ENCODE peak calls at places on chromosomes 1 and 21, in ten cellular contexts. E, A, X, W, N, Z, U, T, Q and C are unnamed samples.
A peak's percentile ranks its signal among the peaks of the same experiment; 100 is the strongest.

GRCh38 chr1:5297199-5297877 is 642.9 kb downstream of the AJAP1 start:
- DNase-seq in U (no peak), N (no peak), E (no peak), A (no peak), W (no peak), T (peak; percentile 47), Q (no peak), X (no peak), Z (no peak), C (no peak)

GRCh38 chr1:58964880-58965279 is 181.0 kb upstream of the JUN start:
- DNase-seq in A (no peak), E (no peak), X (no peak), N (no peak), Z (no peak), T (no peak), W (no peak), Q (peak; percentile 72), U (no peak), C (peak; percentile 83)

GRCh38 chr21:31098576-31099005 is 60.3 kb upstream of the KRTAP19-8 start:
- DNase-seq in W (peak; percentile 85), Q (peak; percentile 80), Z (peak; percentile 73), N (peak; percentile 69), U (no peak), A (peak; percentile 85), X (peak; percentile 70), E (peak; percentile 66), T (peak; percentile 80), C (peak; percentile 39)

GRCh38 chr1:234544094-234544579 is 65.2 kb upstream of the TARBP1 start:
- DNase-seq in Q (no peak), N (no peak), Z (no peak), E (peak; percentile 82), X (peak; percentile 53), W (no peak), U (peak; percentile 55), A (peak; percentile 77), T (peak; percentile 54), C (peak; percentile 100)

GRCh38 chr1:109931189-109931672 is 20.6 kb downstream of the CSF1 start:
- DNase-seq in T (peak; percentile 91), Q (peak; percentile 87), E (no peak), X (no peak), N (no peak), A (peak; percentile 30), Z (peak; percentile 93), U (no peak), W (peak; percentile 98), C (peak; percentile 92)

GRCh38 chr1:60655799-60656355 is 426.5 kb upstream of the NFIA start:
- DNase-seq in Q (no peak), A (no peak), X (no peak), Z (no peak), N (no peak), U (no peak), E (no peak), T (no peak), W (no peak), C (no peak)

GRCh38 chr21:35156293-35156976 is 107.3 kb upstream of the RUNX1 start:
- DNase-seq in N (no peak), W (no peak), Q (no peak), A (no peak), T (no peak), E (no peak), X (no peak), U (no peak), Z (no peak), C (no peak)

GRCh38 chr1:201021333-201022177 is 2.0 kb downstream of the KIF21B start:
- DNase-seq in E (peak; percentile 58), N (no peak), Q (no peak), A (no peak), Z (peak; percentile 74), U (no peak), X (no peak), W (no peak), T (no peak), C (no peak)

GRCh38 chr1:98201640-98202039 is 280.8 kb upstream of the DPYD start:
- DNase-seq in E (no peak), T (no peak), Z (no peak), A (no peak), W (peak; percentile 6), X (no peak), Q (no peak), N (no peak), U (no peak), C (peak; percentile 88)

GRCh38 chr21:15065381-15066230 is 806 bp upstream of the NRIP1 start:
- DNase-seq in Z (peak; percentile 74), N (peak; percentile 86), U (no peak), Q (peak; percentile 85), W (peak; percentile 53), A (peak; percentile 92), X (peak; percentile 63), T (peak; percentile 89), E (peak; percentile 73), C (peak; percentile 86)

GRCh38 chr1:175841613-175842234 is 98.3 kb upstream of the TNR start:
- DNase-seq in W (peak; percentile 33), Z (no peak), X (no peak), T (no peak), A (no peak), E (no peak), Q (no peak), N (no peak), U (no peak), C (no peak)

GRCh38 chr1:146046664-146047063 is 25.1 kb upstream of the HJV start:
- DNase-seq in Q (no peak), W (no peak), T (no peak), E (no peak), X (no peak), U (no peak), A (no peak), N (no peak), Z (no peak), C (no peak)

GRCh38 chr1:19481826-19482398 is 3.4 kb downstream of the CAPZB start:
- DNase-seq in X (no peak), A (no peak), N (no peak), W (no peak), T (no peak), E (no peak), U (no peak), Q (no peak), Z (peak; percentile 81), C (no peak)

GRCh38 chr1:1013922-1014617 is 773 bp downstream of the ISG15 start:
- DNase-seq in T (no peak), Z (peak; percentile 75), X (no peak), N (no peak), Q (no peak), W (no peak), A (no peak), E (no peak), U (no peak), C (no peak)

GRCh38 chr1:186662752-186663151 is 17.5 kb downstream of the PTGS2 start:
- DNase-seq in U (no peak), T (no peak), A (no peak), Q (no peak), W (no peak), N (no peak), Z (no peak), E (no peak), X (no peak), C (no peak)

GRCh38 chr1:10890391-10891073 is 94.1 kb upstream of the CASZ1 start:
- DNase-seq in U (no peak), Z (peak; percentile 68), Q (no peak), W (no peak), E (no peak), N (no peak), A (no peak), T (peak; percentile 24), X (no peak), C (no peak)

GRCh38 chr1:212225416-212225815 is 59.8 kb upstream of the PPP2R5A start:
- DNase-seq in Z (no peak), Q (no peak), E (no peak), A (no peak), T (no peak), W (no peak), N (no peak), U (no peak), X (no peak), C (no peak)

GRCh38 chr1:36114371-36114770 is 10.7 kb downstream of the COL8A2 start:
- DNase-seq in W (no peak), Z (peak; percentile 58), N (no peak), Q (no peak), T (no peak), X (no peak), A (no peak), U (no peak), E (no peak), C (no peak)

GRCh38 chr21:32073190-32073589 is 200.4 kb downstream of the HUNK start:
- DNase-seq in Z (no peak), Q (no peak), T (no peak), E (no peak), A (no peak), N (no peak), U (no peak), W (no peak), X (no peak), C (no peak)

GRCh38 chr1:214234635-214235025 is 46.3 kb upstream of the SMYD2 start:
- DNase-seq in W (no peak), A (no peak), Q (no peak), E (no peak), T (no peak), Z (no peak), N (no peak), X (no peak), U (peak; percentile 97), C (no peak)

GRCh38 chr1:114154146-114154962 is 685 bp upstream of the SYT6 start:
- DNase-seq in A (peak; percentile 62), E (no peak), W (peak; percentile 59), U (no peak), Z (peak; percentile 87), Q (peak; percentile 45), X (no peak), T (no peak), N (no peak), C (no peak)

GRCh38 chr21:34345892-34346291 is 17.9 kb upstream of the KCNE2 start:
- DNase-seq in X (no peak), N (no peak), T (no peak), W (no peak), Q (no peak), U (no peak), E (no peak), Z (no peak), A (no peak), C (peak; percentile 84)

GRCh38 chr1:20454004-20454403 is 32.0 kb downstream of the CAMK2N1 start:
- DNase-seq in E (no peak), Z (no peak), W (no peak), A (no peak), Q (no peak), T (no peak), U (no peak), X (no peak), N (no peak), C (no peak)